ENCODE peak calls at places on chromosomes 2 and 18, in seven cellular contexts. D is GM12878, S is neural progenitor cell, Q is IMR-90, L is GM23248, V is Karpas-422, J is H1. P is an unnamed sample.

GRCh38 chr2:15253247-15253646 is 307.9 kb downstream of the NBAS start:
- DNase-seq in D (no peak), S (no peak), Q (no peak), L (no peak), V (no peak), J (no peak), P (no peak)

GRCh38 chr2:160387558-160388262 is 105.9 kb downstream of the RBMS1 start:
- DNase-seq in D (no peak), S (no peak), Q (peak), L (peak), V (no peak), J (no peak), P (peak)

GRCh38 chr18:25605322-25605721 is 253.4 kb upstream of the ZNF521 start:
- DNase-seq in D (no peak), S (no peak), Q (no peak), L (no peak), V (no peak), J (no peak), P (no peak)

GRCh38 chr2:197647961-197648690 is 27.3 kb downstream of the RFTN2 start:
- DNase-seq in D (no peak), S (no peak), Q (peak), L (peak), V (no peak), J (no peak), P (peak)

GRCh38 chr18:50629148-50629631 is 69.3 kb downstream of the MAPK4 start:
- DNase-seq in D (no peak), S (no peak), Q (no peak), L (no peak), V (no peak), J (no peak), P (no peak)

GRCh38 chr2:133894429-133894828 is 326.2 kb upstream of the NCKAP5 start:
- DNase-seq in D (no peak), S (no peak), Q (no peak), L (no peak), V (no peak), J (no peak), P (no peak)

GRCh38 chr2:45067859-45068642 is 58.8 kb upstream of the SIX2 start:
- DNase-seq in D (no peak), S (peak), Q (no peak), L (peak), V (peak), J (no peak), P (peak)

GRCh38 chr2:62321890-62322289 is 126.0 kb downstream of the B3GNT2 start:
- DNase-seq in D (no peak), S (no peak), Q (no peak), L (no peak), V (no peak), J (no peak), P (no peak)

GRCh38 chr2:126658316-126658909 is 2.5 kb downstream of the GYPC start:
- DNase-seq in D (no peak), S (no peak), Q (no peak), L (no peak), V (no peak), J (no peak), P (no peak)

GRCh38 chr2:130795431-130795830 is 40.1 kb downstream of the AMER3 start:
- DNase-seq in D (no peak), S (no peak), Q (no peak), L (no peak), V (no peak), J (no peak), P (no peak)

GRCh38 chr18:13616525-13617035 is 109.8 kb downstream of the FAM210A start:
- DNase-seq in D (no peak), S (no peak), Q (no peak), L (no peak), V (peak), J (no peak), P (no peak)

GRCh38 chr2:28247326-28247725 is 145.3 kb upstream of the FOSL2 start:
- DNase-seq in D (no peak), S (no peak), Q (no peak), L (no peak), V (no peak), J (no peak), P (no peak)

GRCh38 chr18:35775887-35776286 is 194.3 kb downstream of the GALNT1 start:
- DNase-seq in D (no peak), S (peak), Q (peak), L (peak), V (peak), J (no peak), P (peak)

GRCh38 chr18:63253428-63254372 is 65.9 kb downstream of the BCL2 start:
- DNase-seq in D (no peak), S (no peak), Q (peak), L (peak), V (no peak), J (no peak), P (peak)

DNA sequence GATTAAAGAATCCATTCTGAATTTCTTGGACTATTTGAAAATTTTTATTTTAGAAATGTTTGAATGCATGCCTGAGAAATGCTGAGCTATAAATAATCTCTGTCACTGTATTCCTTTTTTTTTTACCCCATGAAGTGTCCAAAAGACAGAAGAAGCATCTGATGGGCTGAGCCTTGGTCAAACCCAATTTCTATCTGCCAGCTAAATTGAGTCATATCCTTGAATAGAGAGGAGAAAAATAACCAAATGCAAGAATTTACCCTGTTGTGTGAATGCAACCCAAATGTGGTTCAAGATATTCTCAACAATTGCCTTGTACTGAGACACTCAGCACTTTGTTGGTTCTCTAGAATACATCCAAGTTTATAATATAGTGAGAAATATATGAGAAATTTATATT is 223.5 kb downstream of the UBE2E3 start:
- DNase-seq in D (no peak), S (no peak), Q (peak), L (peak), V (no peak), J (no peak), P (peak)
- H3K4me2 ChIP-seq in D (no peak), S (no peak), Q (no peak), L (peak), V (no peak), J (no peak), P (no peak)

DNA sequence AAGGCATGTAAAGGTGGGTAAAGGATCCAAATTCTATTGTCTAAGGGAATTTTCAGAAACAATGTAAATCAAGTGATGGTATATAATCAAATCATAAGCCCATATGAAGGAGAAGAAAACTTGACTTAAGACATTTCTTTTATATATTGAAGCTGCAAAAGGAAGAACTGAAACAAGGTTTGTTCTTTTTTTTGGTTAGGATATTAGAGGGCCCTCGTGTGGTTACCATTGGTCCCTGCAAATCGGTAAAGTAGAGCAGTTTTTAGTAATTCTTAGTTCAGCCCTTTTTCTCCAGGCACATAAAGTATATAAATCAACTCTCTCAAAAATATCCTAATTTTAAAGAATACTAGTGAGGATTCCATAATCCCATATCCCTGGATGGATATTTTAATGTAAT is 105.6 kb upstream of the STK17B start:
- DNase-seq in D (no peak), S (no peak), Q (peak), L (peak), V (peak), J (no peak), P (peak)
- H3K4me2 ChIP-seq in D (no peak), S (no peak), Q (no peak), L (no peak), V (peak), J (no peak), P (no peak)

GRCh38 chr2:39990335-39990734 is 211.3 kb upstream of the THUMPD2 start:
- DNase-seq in D (no peak), S (peak), Q (peak), L (peak), V (no peak), J (no peak), P (no peak)
- H3K4me2 ChIP-seq in D (no peak), S (peak), Q (no peak), L (peak), V (no peak), J (no peak), P (no peak)

GRCh38 chr2:173161040-173161439 is 85.4 kb downstream of the MAP3K20 start:
- DNase-seq in D (no peak), S (no peak), Q (peak), L (peak), V (no peak), J (no peak), P (no peak)
- H3K4me2 ChIP-seq in D (no peak), S (no peak), Q (no peak), L (peak), V (no peak), J (no peak), P (peak)

GRCh38 chr18:48922801-48923730 is 27.7 kb downstream of the SMAD7 start:
- DNase-seq in D (no peak), S (peak), Q (peak), L (peak), V (no peak), J (no peak), P (peak)
- H3K4me2 ChIP-seq in D (peak), S (no peak), Q (peak), L (peak), V (no peak), J (no peak), P (peak)

GRCh38 chr2:124586210-124586609 is 561.1 kb downstream of the CNTNAP5 start:
- DNase-seq in D (no peak), S (no peak), Q (no peak), L (no peak), V (no peak), J (no peak), P (no peak)

GRCh38 chr2:124586835-124587234 is 561.7 kb downstream of the CNTNAP5 start:
- DNase-seq in D (no peak), S (no peak), Q (no peak), L (no peak), V (no peak), J (no peak), P (no peak)

GRCh38 chr2:124585277-124585676 is 560.2 kb downstream of the CNTNAP5 start:
- DNase-seq in D (no peak), S (no peak), Q (no peak), L (no peak), V (no peak), J (no peak), P (no peak)

DNA sequence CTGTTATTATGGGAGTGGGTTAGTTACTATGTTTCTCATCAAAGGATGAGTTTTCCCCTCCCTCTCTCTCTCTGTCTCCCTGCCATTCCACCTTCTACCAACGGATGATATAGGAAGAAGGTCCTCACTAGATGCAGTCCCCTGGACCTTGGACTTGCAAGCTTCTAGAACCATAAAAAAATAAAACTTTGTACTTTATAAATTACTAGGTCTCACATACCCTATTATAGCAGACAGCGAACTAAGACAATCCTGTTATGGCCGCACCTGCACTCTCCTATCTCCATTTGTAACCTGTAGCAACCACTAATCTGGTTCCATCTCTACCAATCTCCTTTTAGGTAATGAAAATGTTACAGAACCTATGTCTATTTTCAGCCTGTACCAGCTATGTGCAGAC is 564.9 kb downstream of the CNTNAP5 start:
- DNase-seq in D (no peak), S (no peak), Q (no peak), L (no peak), V (no peak), J (no peak), P (no peak)
- H3K4me2 ChIP-seq in D (no peak), S (no peak), Q (no peak), L (no peak), V (no peak), J (no peak), P (no peak)

DNA sequence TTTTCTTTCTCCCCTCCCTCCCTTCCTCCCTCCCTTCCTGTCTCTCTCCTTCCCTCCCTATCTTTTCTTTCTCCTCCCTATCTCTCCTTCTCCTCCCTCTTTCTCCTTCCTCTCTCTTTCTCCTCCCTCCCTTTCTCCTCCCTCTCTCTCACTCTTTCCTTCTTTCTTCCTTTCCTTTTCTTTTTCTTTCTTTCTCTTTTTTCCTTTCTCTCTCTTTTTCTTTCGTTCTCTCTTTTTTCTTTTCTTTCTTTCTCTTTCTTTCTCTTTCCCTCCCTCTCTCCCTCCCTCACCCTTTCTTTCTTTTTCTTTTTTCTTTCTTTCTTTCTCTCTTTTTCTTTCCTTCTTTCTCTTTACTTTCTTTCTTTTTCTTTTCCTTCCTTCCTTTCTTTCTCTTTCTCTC is 169.7 kb upstream of the LINC00305 start:
- DNase-seq in D (no peak), S (no peak), Q (no peak), L (no peak), V (no peak), J (no peak), P (no peak)
- H3K4me2 ChIP-seq in D (no peak), S (no peak), Q (no peak), L (no peak), V (no peak), J (no peak), P (no peak)

GRCh38 chr2:240613781-240614180 is 11.5 kb upstream of the GPR35 start:
- DNase-seq in D (no peak), S (no peak), Q (no peak), L (no peak), V (no peak), J (no peak), P (no peak)

GRCh38 chr2:240618776-240619175 is 6.5 kb upstream of the GPR35 start:
- DNase-seq in D (no peak), S (no peak), Q (no peak), L (no peak), V (no peak), J (no peak), P (no peak)

GRCh38 chr2:240614391-240614790 is 10.9 kb upstream of the GPR35 start:
- DNase-seq in D (no peak), S (no peak), Q (no peak), L (no peak), V (no peak), J (no peak), P (no peak)

GRCh38 chr2:240615830-240616547 is 9.3 kb upstream of the GPR35 start:
- DNase-seq in D (no peak), S (no peak), Q (no peak), L (no peak), V (no peak), J (no peak), P (no peak)

GRCh38 chr2:240615409-240615808 is 9.9 kb upstream of the GPR35 start:
- DNase-seq in D (no peak), S (no peak), Q (no peak), L (no peak), V (no peak), J (no peak), P (peak)
- H3K4me2 ChIP-seq in D (no peak), S (no peak), Q (no peak), L (no peak), V (no peak), J (no peak), P (no peak)

GRCh38 chr2:217875138-217875537 is 127.7 kb downstream of the TNS1 start:
- DNase-seq in D (no peak), S (no peak), Q (no peak), L (peak), V (no peak), J (no peak), P (no peak)
- H3K4me2 ChIP-seq in D (no peak), S (no peak), Q (no peak), L (no peak), V (no peak), J (no peak), P (no peak)

P was measured in fibroblast of lung.